ENCODE peak calls at places on chromosomes 1 and 21, in four cellular contexts. One of them, this sample, is unnamed.
A peak's percentile ranks its signal among the peaks of the same experiment; 100 is the strongest.

GRCh38 chr21:41821756-41822431 is 55.0 kb upstream of the RIPK4 start:
- DNase-seq in left ventricle myocardium inferior: no peak
- DNase-seq in CD4-positive, alpha-beta T cell: no peak
- DNase-seq in right lobe of liver: no peak
- DNase-seq in this sample: no peak

GRCh38 chr1:55703726-55704363 is 488.7 kb upstream of the USP24 start:
- DNase-seq in left ventricle myocardium inferior: no peak
- DNase-seq in CD4-positive, alpha-beta T cell: no peak
- DNase-seq in right lobe of liver: no peak
- DNase-seq in this sample: no peak

GRCh38 chr1:167672831-167673230 is 42.8 kb downstream of the RCSD1 start:
- DNase-seq in left ventricle myocardium inferior: no peak
- DNase-seq in CD4-positive, alpha-beta T cell: no peak
- DNase-seq in right lobe of liver: no peak
- DNase-seq in this sample: no peak

GRCh38 chr1:234975122-234975940 is 153.3 kb downstream of the TOMM20 start:
- DNase-seq in left ventricle myocardium inferior: no peak
- DNase-seq in CD4-positive, alpha-beta T cell: no peak
- DNase-seq in right lobe of liver: no peak
- DNase-seq in this sample: no peak

GRCh38 chr21:37496972-37497371 is 130.4 kb downstream of the DYRK1A start:
- DNase-seq in left ventricle myocardium inferior: no peak
- DNase-seq in CD4-positive, alpha-beta T cell: no peak
- DNase-seq in right lobe of liver: no peak
- DNase-seq in this sample: no peak

GRCh38 chr1:203478986-203479385 is 3.4 kb downstream of the PRELP start:
- DNase-seq in left ventricle myocardium inferior: no peak
- DNase-seq in CD4-positive, alpha-beta T cell: no peak
- DNase-seq in right lobe of liver: no peak
- DNase-seq in this sample: no peak

GRCh38 chr1:150161747-150162581 is 12.2 kb downstream of the PLEKHO1 start:
- DNase-seq in left ventricle myocardium inferior: no peak
- DNase-seq in CD4-positive, alpha-beta T cell: no peak
- DNase-seq in right lobe of liver: no peak
- DNase-seq in this sample: no peak

GRCh38 chr21:38042246-38042645 is 126.0 kb upstream of the KCNJ6 start:
- DNase-seq in left ventricle myocardium inferior: no peak
- DNase-seq in CD4-positive, alpha-beta T cell: no peak
- DNase-seq in right lobe of liver: no peak
- DNase-seq in this sample: no peak

GRCh38 chr1:182615468-182616129 is 11.4 kb upstream of the RGS16 start:
- DNase-seq in left ventricle myocardium inferior: peak; percentile 48
- DNase-seq in CD4-positive, alpha-beta T cell: no peak
- DNase-seq in right lobe of liver: no peak
- DNase-seq in this sample: no peak

GRCh38 chr1:190029441-190029840 is 448.2 kb downstream of the BRINP3 start:
- DNase-seq in left ventricle myocardium inferior: no peak
- DNase-seq in CD4-positive, alpha-beta T cell: no peak
- DNase-seq in right lobe of liver: no peak
- DNase-seq in this sample: no peak

GRCh38 chr1:239657291-239657690 is 270.9 kb downstream of the CHRM3 start:
- DNase-seq in left ventricle myocardium inferior: no peak
- DNase-seq in CD4-positive, alpha-beta T cell: no peak
- DNase-seq in right lobe of liver: no peak
- DNase-seq in this sample: no peak

GRCh38 chr1:224180783-224181452 is 2.1 kb upstream of the DEGS1 start:
- DNase-seq in left ventricle myocardium inferior: no peak
- DNase-seq in CD4-positive, alpha-beta T cell: no peak
- DNase-seq in right lobe of liver: no peak
- DNase-seq in this sample: no peak

GRCh38 chr21:29715089-29715488 is 224.7 kb downstream of the GRIK1 start:
- DNase-seq in left ventricle myocardium inferior: no peak
- DNase-seq in CD4-positive, alpha-beta T cell: no peak
- DNase-seq in right lobe of liver: no peak
- DNase-seq in this sample: no peak

GRCh38 chr1:26530540-26530897 is 958 bp downstream of the RPS6KA1 start:
- DNase-seq in left ventricle myocardium inferior: no peak
- DNase-seq in CD4-positive, alpha-beta T cell: no peak
- DNase-seq in right lobe of liver: no peak
- DNase-seq in this sample: no peak

GRCh38 chr1:242847390-242847993 is 323.0 kb upstream of the PLD5 start:
- DNase-seq in left ventricle myocardium inferior: no peak
- DNase-seq in CD4-positive, alpha-beta T cell: no peak
- DNase-seq in right lobe of liver: no peak
- DNase-seq in this sample: no peak

GRCh38 chr1:44855742-44856141 is 12.7 kb upstream of the PTCH2 start:
- DNase-seq in left ventricle myocardium inferior: no peak
- DNase-seq in CD4-positive, alpha-beta T cell: no peak
- DNase-seq in right lobe of liver: no peak
- DNase-seq in this sample: no peak

GRCh38 chr1:6450943-6451373 is 15.0 kb downstream of the TNFRSF25 start:
- DNase-seq in left ventricle myocardium inferior: no peak
- DNase-seq in CD4-positive, alpha-beta T cell: no peak
- DNase-seq in right lobe of liver: peak; percentile 86
- DNase-seq in this sample: no peak

GRCh38 chr1:169072945-169073725 is 33.4 kb upstream of the ATP1B1 start:
- DNase-seq in left ventricle myocardium inferior: no peak
- DNase-seq in CD4-positive, alpha-beta T cell: no peak
- DNase-seq in right lobe of liver: no peak
- DNase-seq in this sample: no peak

GRCh38 chr1:153841463-153841994 is 66.3 kb downstream of the SLC27A3 start:
- DNase-seq in left ventricle myocardium inferior: no peak
- DNase-seq in CD4-positive, alpha-beta T cell: no peak
- DNase-seq in right lobe of liver: no peak
- DNase-seq in this sample: no peak

GRCh38 chr1:202505356-202505755 is 156.9 kb downstream of the PPP1R12B start:
- DNase-seq in left ventricle myocardium inferior: no peak
- DNase-seq in CD4-positive, alpha-beta T cell: no peak
- DNase-seq in right lobe of liver: no peak
- DNase-seq in this sample: no peak

GRCh38 chr1:172322219-172323061 is 98.0 kb upstream of the C1orf105 start:
- DNase-seq in left ventricle myocardium inferior: peak; percentile 32
- DNase-seq in CD4-positive, alpha-beta T cell: no peak
- DNase-seq in right lobe of liver: no peak
- DNase-seq in this sample: no peak

GRCh38 chr21:45294509-45295291 is 7.0 kb upstream of the POFUT2 start:
- DNase-seq in left ventricle myocardium inferior: peak; percentile 89
- DNase-seq in CD4-positive, alpha-beta T cell: no peak
- DNase-seq in right lobe of liver: peak; percentile 67
- DNase-seq in this sample: peak; percentile 74

GRCh38 chr1:25140073-25140797 is 92.1 kb downstream of the SYF2 start:
- DNase-seq in left ventricle myocardium inferior: no peak
- DNase-seq in CD4-positive, alpha-beta T cell: no peak
- DNase-seq in right lobe of liver: peak; percentile 24
- DNase-seq in this sample: no peak

GRCh38 chr1:154445040-154445472 is 39.9 kb downstream of the IL6R start:
- DNase-seq in left ventricle myocardium inferior: no peak
- DNase-seq in CD4-positive, alpha-beta T cell: no peak
- DNase-seq in right lobe of liver: no peak
- DNase-seq in this sample: no peak

GRCh38 chr1:237220243-237220642 is 178.3 kb downstream of the RYR2 start:
- DNase-seq in left ventricle myocardium inferior: no peak
- DNase-seq in CD4-positive, alpha-beta T cell: no peak
- DNase-seq in right lobe of liver: no peak
- DNase-seq in this sample: no peak

GRCh38 chr21:41501919-41502318 is 6.0 kb downstream of the TMPRSS2 start:
- DNase-seq in left ventricle myocardium inferior: no peak
- DNase-seq in CD4-positive, alpha-beta T cell: no peak
- DNase-seq in right lobe of liver: peak; percentile 51
- DNase-seq in this sample: no peak

GRCh38 chr1:221327954-221328353 is 413.9 kb downstream of the DUSP10 start:
- DNase-seq in left ventricle myocardium inferior: no peak
- DNase-seq in CD4-positive, alpha-beta T cell: no peak
- DNase-seq in right lobe of liver: peak; percentile 28
- DNase-seq in this sample: no peak

GRCh38 chr1:242739246-242739645 is 214.7 kb upstream of the PLD5 start:
- DNase-seq in left ventricle myocardium inferior: no peak
- DNase-seq in CD4-positive, alpha-beta T cell: no peak
- DNase-seq in right lobe of liver: no peak
- DNase-seq in this sample: no peak

GRCh38 chr1:236407059-236407458 is 13.0 kb downstream of the EDARADD start:
- DNase-seq in left ventricle myocardium inferior: no peak
- DNase-seq in CD4-positive, alpha-beta T cell: no peak
- DNase-seq in right lobe of liver: no peak
- DNase-seq in this sample: no peak

GRCh38 chr21:33948951-33949444 is 33.4 kb upstream of the ATP5PO start:
- DNase-seq in left ventricle myocardium inferior: no peak
- DNase-seq in CD4-positive, alpha-beta T cell: no peak
- DNase-seq in right lobe of liver: no peak
- DNase-seq in this sample: no peak

GRCh38 chr21:44989943-44990780 is 50.3 kb downstream of the SLX9 start:
- DNase-seq in left ventricle myocardium inferior: no peak
- DNase-seq in CD4-positive, alpha-beta T cell: no peak
- DNase-seq in right lobe of liver: peak; percentile 17
- DNase-seq in this sample: no peak

GRCh38 chr1:225343618-225344017 is 84.2 kb downstream of the LBR start:
- DNase-seq in left ventricle myocardium inferior: no peak
- DNase-seq in CD4-positive, alpha-beta T cell: no peak
- DNase-seq in right lobe of liver: no peak
- DNase-seq in this sample: no peak

GRCh38 chr1:201023517-201023902 is at the start of gene KIF21B:
- DNase-seq in left ventricle myocardium inferior: peak; percentile 81
- DNase-seq in CD4-positive, alpha-beta T cell: peak; percentile 79
- DNase-seq in right lobe of liver: peak; percentile 89
- DNase-seq in this sample: peak; percentile 84

GRCh38 chr1:201026746-201027145 is 3.2 kb upstream of the KIF21B start:
- DNase-seq in left ventricle myocardium inferior: no peak
- DNase-seq in CD4-positive, alpha-beta T cell: no peak
- DNase-seq in right lobe of liver: no peak
- DNase-seq in this sample: no peak

GRCh38 chr1:201024251-201024998 is 911 bp upstream of the KIF21B start:
- DNase-seq in left ventricle myocardium inferior: no peak
- DNase-seq in CD4-positive, alpha-beta T cell: no peak
- DNase-seq in right lobe of liver: no peak
- DNase-seq in this sample: no peak

GRCh38 chr1:201026234-201026633 is 2.7 kb upstream of the KIF21B start:
- DNase-seq in left ventricle myocardium inferior: no peak
- DNase-seq in CD4-positive, alpha-beta T cell: no peak
- DNase-seq in right lobe of liver: no peak
- DNase-seq in this sample: no peak

DNA sequence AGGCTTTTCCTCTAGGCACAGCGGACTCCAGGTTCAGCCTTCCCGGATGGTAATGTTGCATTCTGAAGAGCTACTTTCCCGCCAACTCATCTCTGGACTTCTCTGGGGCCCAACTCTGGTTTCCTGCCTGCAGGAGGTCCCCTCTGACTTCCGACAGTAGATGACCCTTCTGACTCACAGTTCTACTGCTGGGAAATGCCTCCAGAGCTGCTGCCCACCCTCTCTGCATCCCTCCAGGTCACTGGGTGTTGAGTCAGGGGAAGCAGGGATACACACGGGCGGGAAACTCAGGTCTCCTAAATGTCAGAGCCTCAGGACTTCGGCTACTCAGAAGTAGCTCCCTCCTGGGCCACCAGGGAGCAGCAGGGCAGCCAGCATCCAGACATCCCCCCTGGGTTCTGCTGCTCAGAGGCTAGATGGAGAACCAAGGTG is 2.1 kb upstream of the KIF21B start:
- DNase-seq in left ventricle myocardium inferior: no peak
- DNase-seq in CD4-positive, alpha-beta T cell: no peak
- DNase-seq in right lobe of liver: no peak
- DNase-seq in this sample: no peak
- TF ChIP-seq CTCF in left ventricle myocardium inferior: no peak
- TF ChIP-seq CTCF in CD4-positive, alpha-beta T cell: no peak
- TF ChIP-seq CTCF in right lobe of liver: peak; percentile 7
- TF ChIP-seq CTCF in this sample: no peak

GRCh38 chr1:100321098-100321493 is 31.2 kb upstream of the CDC14A start:
- DNase-seq in left ventricle myocardium inferior: no peak
- DNase-seq in CD4-positive, alpha-beta T cell: no peak
- DNase-seq in right lobe of liver: no peak
- DNase-seq in this sample: no peak
- TF ChIP-seq CTCF in left ventricle myocardium inferior: no peak
- TF ChIP-seq CTCF in CD4-positive, alpha-beta T cell: no peak
- TF ChIP-seq CTCF in right lobe of liver: no peak
- TF ChIP-seq CTCF in this sample: no peak

GRCh38 chr1:232547938-232548484 is 81.9 kb downstream of the SIPA1L2 start:
- DNase-seq in left ventricle myocardium inferior: no peak
- DNase-seq in CD4-positive, alpha-beta T cell: no peak
- DNase-seq in right lobe of liver: no peak
- DNase-seq in this sample: no peak
- TF ChIP-seq CTCF in left ventricle myocardium inferior: no peak
- TF ChIP-seq CTCF in CD4-positive, alpha-beta T cell: no peak
- TF ChIP-seq CTCF in right lobe of liver: no peak
- TF ChIP-seq CTCF in this sample: no peak

GRCh38 chr21:23398726-23399125 is 2208.6 kb downstream of the MRPL39 start:
- DNase-seq in left ventricle myocardium inferior: no peak
- DNase-seq in CD4-positive, alpha-beta T cell: no peak
- DNase-seq in right lobe of liver: no peak
- DNase-seq in this sample: no peak

GRCh38 chr21:23402929-23403520 is 2204.3 kb downstream of the MRPL39 start:
- DNase-seq in left ventricle myocardium inferior: no peak
- DNase-seq in CD4-positive, alpha-beta T cell: no peak
- DNase-seq in right lobe of liver: no peak
- DNase-seq in this sample: no peak

GRCh38 chr21:23401278-23401677 is 2206.0 kb downstream of the MRPL39 start:
- DNase-seq in left ventricle myocardium inferior: no peak
- DNase-seq in CD4-positive, alpha-beta T cell: no peak
- DNase-seq in right lobe of liver: no peak
- DNase-seq in this sample: no peak
- TF ChIP-seq CTCF in left ventricle myocardium inferior: peak; percentile 31
- TF ChIP-seq CTCF in CD4-positive, alpha-beta T cell: no peak
- TF ChIP-seq CTCF in right lobe of liver: no peak
- TF ChIP-seq CTCF in this sample: peak; percentile 48

DNA sequence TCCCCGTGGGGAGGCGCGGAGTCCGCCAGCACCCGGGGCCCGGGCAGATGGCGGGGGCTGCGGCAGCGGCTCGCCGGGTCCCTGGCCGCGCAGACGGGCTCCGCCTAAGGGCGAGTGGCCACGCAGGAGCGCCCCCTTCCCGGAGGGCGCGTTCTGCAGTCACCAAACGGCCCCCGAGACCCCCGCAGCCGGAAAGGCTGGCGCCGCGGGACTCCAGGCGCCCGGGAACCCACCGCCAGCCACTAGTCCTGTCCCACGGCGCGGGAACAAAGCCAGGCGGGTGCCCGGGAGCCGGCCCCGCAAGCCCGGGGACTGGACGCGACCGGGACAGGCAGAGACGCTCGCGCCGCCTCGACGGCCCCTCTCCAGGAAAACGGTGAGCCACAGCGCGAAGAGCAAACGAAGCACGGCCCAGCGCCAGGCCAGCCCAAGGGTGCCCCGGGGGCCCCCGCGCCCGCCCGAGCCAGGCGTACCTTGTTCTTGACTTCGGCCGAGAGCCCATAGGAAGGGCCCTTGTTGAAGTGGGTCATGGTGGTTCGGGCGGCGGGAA is 470 bp downstream of the CNN3 start:
- DNase-seq in left ventricle myocardium inferior: peak; percentile 64
- DNase-seq in CD4-positive, alpha-beta T cell: no peak
- DNase-seq in right lobe of liver: peak; percentile 69
- DNase-seq in this sample: peak; percentile 71
- TF ChIP-seq CTCF in left ventricle myocardium inferior: peak; percentile 67
- TF ChIP-seq CTCF in CD4-positive, alpha-beta T cell: no peak
- TF ChIP-seq CTCF in right lobe of liver: peak; percentile 39
- TF ChIP-seq CTCF in this sample: no peak

This sample was measured in mesothelial cell of epicardium.